ENCODE peak calls at places on chromosomes 7 and 10, in eight cellular contexts. J, F, R, Z, O, X, G and P are unnamed samples.

GRCh38 chr7:111499027-111499426 is 63.3 kb downstream of the IMMP2L start:
- DNase-seq in J (peak), F (peak), R (no peak), X (no peak), G (no peak), O (no peak), Z (peak), P (peak)

GRCh38 chr10:100824886-100825285 is 79.5 kb downstream of the PAX2 start:
- DNase-seq in O (no peak), J (no peak), X (no peak), Z (no peak), G (no peak), R (no peak), F (no peak), P (no peak)

GRCh38 chr10:92121686-92122492 is 169.0 kb downstream of the CPEB3 start:
- DNase-seq in F (no peak), O (no peak), G (no peak), X (no peak), J (no peak), R (no peak), Z (no peak), P (no peak)

GRCh38 chr10:7969623-7970022 is 84.9 kb upstream of the GATA3 start:
- DNase-seq in F (no peak), R (no peak), O (no peak), X (no peak), J (no peak), G (no peak), Z (no peak), P (no peak)

GRCh38 chr10:97889461-97890265 is 40.0 kb downstream of the GOLGA7B start:
- DNase-seq in Z (peak), R (no peak), J (peak), O (no peak), X (no peak), G (no peak), F (peak), P (peak)

GRCh38 chr7:137221467-137221866 is 122.1 kb downstream of the PTN start:
- DNase-seq in R (no peak), F (no peak), X (no peak), Z (no peak), J (no peak), O (no peak), G (no peak), P (no peak)

GRCh38 chr7:51067757-51068156 is 248.9 kb downstream of the COBL start:
- DNase-seq in R (peak), Z (peak), O (peak), X (peak), G (peak), F (peak), J (peak), P (peak)

GRCh38 chr7:26515462-26515861 is 223.8 kb downstream of the SNX10 start:
- DNase-seq in R (no peak), F (no peak), Z (peak), X (no peak), G (no peak), J (peak), O (peak), P (no peak)

GRCh38 chr7:123865517-123866117 is 20.6 kb downstream of the HYAL4 start:
- DNase-seq in G (peak), F (peak), X (peak), O (peak), Z (peak), R (peak), J (peak), P (peak)

GRCh38 chr10:70481105-70481504 is 2.5 kb downstream of the PALD1 start:
- DNase-seq in O (no peak), G (no peak), Z (no peak), F (no peak), J (no peak), R (no peak), X (no peak), P (no peak)

GRCh38 chr10:683448-684071 is 5.9 kb downstream of the DIP2C start:
- DNase-seq in X (no peak), J (peak), R (no peak), F (peak), O (no peak), Z (peak), G (no peak), P (peak)

GRCh38 chr10:132684164-132684891 is 101.6 kb downstream of the NKX6-2 start:
- DNase-seq in R (no peak), G (no peak), O (no peak), J (no peak), Z (peak), X (no peak), F (peak), P (peak)

GRCh38 chr10:11563936-11564335 is 47.5 kb downstream of the USP6NL start:
- DNase-seq in Z (no peak), O (no peak), X (no peak), G (no peak), J (no peak), R (no peak), F (peak), P (no peak)

GRCh38 chr7:95999481-95999880 is 227.1 kb downstream of the DYNC1I1 start:
- DNase-seq in X (no peak), R (no peak), J (no peak), O (no peak), G (no peak), F (peak), Z (no peak), P (no peak)

GRCh38 chr7:157590526-157590925 is 253.7 kb downstream of the DNAJB6 start:
- DNase-seq in O (no peak), G (no peak), X (no peak), J (no peak), Z (no peak), R (no peak), F (no peak), P (no peak)

GRCh38 chr10:132107211-132107946 is 41.6 kb downstream of the JAKMIP3 start:
- DNase-seq in G (no peak), J (no peak), R (no peak), Z (no peak), X (no peak), O (no peak), F (no peak), P (no peak)

DNA sequence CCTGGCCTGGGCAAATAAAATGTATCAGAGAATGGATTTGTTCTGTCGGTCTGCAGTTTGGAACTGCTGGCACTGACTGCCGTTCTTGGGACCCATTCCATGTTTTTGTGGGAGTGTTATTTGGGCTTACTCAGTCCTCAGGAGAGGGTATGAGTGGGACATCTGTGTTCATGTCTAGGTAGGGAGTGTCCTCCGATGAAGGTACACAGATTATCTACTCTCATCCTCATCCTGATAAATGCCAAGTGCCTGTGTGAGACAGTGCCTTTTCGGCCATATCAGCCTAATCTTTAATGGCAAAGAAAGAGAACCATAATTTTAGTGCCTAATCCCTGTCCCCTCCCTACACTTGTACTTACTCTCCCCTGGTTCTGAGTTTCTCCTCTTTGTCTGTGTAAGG is 409.4 kb downstream of the REEP3 start:
- DNase-seq in X (no peak), J (no peak), F (no peak), O (no peak), G (no peak), R (no peak), Z (no peak), P (no peak)
- H3K4me3 ChIP-seq in X (no peak), J (no peak), F (no peak), O (no peak), G (no peak), R (no peak), Z (no peak), P (no peak)

GRCh38 chr7:143300959-143301617 is 12.9 kb downstream of the CASP2 start:
- DNase-seq in G (no peak), Z (peak), F (no peak), X (no peak), J (no peak), R (no peak), O (no peak), P (peak)
- H3K4me3 ChIP-seq in G (no peak), Z (no peak), F (no peak), X (no peak), J (no peak), R (no peak), O (no peak), P (no peak)

DNA sequence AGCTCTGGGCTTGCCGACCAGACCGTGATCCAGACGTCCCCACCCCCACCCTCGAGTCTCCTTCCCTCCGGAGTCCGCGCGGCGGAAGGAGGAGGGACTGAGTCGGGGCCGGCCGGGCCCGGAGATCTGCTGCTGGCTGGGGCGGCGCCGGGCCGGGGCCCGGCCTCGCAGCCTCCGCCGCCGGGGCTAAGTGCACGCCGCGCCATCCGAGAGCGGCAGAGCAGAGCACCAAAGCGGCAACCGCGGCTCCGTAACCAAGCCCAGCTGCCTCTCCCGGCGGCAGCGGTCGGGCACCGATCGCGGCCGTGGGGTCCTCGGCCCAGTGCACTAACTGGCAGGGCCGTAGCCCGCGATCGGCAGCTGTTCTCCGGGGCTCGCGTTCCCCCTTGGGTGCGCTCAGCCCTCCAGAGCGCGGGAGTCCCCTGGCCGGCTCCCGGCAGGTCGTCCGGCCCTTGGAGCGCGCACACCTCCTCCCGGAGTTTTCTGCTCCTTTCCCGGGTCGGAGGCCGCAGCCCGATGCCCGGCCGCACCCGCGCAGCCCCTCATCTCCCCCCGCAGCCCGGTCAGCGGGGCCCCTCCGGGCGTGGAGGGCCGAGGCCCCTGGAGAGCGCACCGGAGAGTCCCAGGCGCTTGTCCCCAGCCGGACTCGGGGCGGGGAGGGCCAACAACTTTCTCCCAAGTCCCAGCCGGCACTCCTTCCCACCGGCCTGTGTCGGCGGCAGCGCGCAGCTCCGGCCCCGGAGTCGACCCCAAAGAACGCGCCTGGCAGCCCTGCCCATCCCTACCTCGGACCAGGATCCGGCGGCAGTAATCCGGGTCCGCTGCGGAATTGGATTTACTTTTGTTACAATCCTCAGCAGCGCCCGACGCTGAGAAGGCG is 799 bp downstream of the VAX1 start:
- DNase-seq in F (no peak), Z (no peak), R (no peak), O (no peak), J (no peak), X (no peak), G (no peak), P (no peak)
- H3K4me3 ChIP-seq in F (no peak), Z (no peak), R (no peak), O (peak), J (no peak), X (peak), G (no peak), P (peak)

GRCh38 chr7:2699289-2699620 is 11.3 kb downstream of the AMZ1 start:
- DNase-seq in X (no peak), G (no peak), R (no peak), Z (no peak), J (no peak), F (no peak), O (no peak), P (no peak)
- H3K4me3 ChIP-seq in X (no peak), G (peak), R (no peak), Z (no peak), J (no peak), F (no peak), O (no peak), P (no peak)

DNA sequence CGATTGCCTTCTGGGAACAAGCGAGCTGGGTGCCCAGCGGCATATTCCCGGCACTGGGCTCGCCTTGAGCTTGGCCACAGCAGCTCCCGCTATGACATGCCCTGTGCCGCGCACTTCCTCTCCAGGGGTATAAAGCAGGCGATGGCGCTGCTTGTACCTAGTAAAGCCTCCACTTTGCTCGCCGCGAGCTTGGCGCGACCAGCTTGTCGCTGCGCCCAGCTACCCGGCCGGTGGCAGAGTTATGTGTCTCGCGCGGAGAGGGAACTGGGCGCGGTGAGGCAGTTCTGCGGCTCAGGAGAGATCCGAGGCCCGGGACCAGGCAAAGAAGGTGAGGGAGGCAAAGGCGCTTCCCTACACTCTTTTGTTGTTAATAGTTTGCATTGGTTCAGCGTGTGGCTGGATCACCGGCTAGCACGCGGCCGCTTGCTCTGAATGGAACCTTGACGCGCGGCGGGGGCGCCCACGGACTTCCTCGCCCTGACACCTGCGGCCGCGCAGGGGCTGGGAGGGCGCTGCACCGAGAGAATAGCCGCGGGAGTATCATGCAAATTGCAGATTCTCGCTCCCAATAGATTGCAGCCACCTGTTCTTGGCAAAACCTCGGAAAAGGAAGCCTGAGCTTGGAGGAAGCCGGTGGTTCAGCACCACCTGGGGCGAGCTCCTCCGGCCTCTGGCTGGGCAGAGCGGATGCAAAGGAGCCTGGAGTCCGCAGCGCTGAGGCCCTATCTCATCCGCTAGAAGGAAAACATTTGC is 3.0 kb upstream of the BUB3 start:
- DNase-seq in O (no peak), Z (no peak), J (no peak), G (peak), R (no peak), X (no peak), F (no peak), P (peak)
- H3K4me3 ChIP-seq in O (no peak), Z (no peak), J (no peak), G (peak), R (no peak), X (peak), F (no peak), P (peak)

GRCh38 chr10:102396251-102396650 is 746 bp downstream of the NFKB2 start:
- DNase-seq in X (no peak), F (no peak), O (no peak), Z (no peak), J (no peak), R (no peak), G (no peak), P (no peak)

GRCh38 chr10:102398172-102399020 is 2.9 kb downstream of the NFKB2 start:
- DNase-seq in Z (no peak), X (no peak), O (no peak), G (no peak), R (no peak), J (no peak), F (no peak), P (no peak)

GRCh38 chr10:102396751-102397151 is 1.2 kb downstream of the NFKB2 start:
- DNase-seq in F (no peak), G (no peak), O (no peak), Z (no peak), J (no peak), X (no peak), R (no peak), P (no peak)

GRCh38 chr10:102395677-102396197 is at the start of gene NFKB2:
- DNase-seq in X (no peak), Z (no peak), G (no peak), R (no peak), O (no peak), F (peak), J (no peak), P (no peak)

DNA sequence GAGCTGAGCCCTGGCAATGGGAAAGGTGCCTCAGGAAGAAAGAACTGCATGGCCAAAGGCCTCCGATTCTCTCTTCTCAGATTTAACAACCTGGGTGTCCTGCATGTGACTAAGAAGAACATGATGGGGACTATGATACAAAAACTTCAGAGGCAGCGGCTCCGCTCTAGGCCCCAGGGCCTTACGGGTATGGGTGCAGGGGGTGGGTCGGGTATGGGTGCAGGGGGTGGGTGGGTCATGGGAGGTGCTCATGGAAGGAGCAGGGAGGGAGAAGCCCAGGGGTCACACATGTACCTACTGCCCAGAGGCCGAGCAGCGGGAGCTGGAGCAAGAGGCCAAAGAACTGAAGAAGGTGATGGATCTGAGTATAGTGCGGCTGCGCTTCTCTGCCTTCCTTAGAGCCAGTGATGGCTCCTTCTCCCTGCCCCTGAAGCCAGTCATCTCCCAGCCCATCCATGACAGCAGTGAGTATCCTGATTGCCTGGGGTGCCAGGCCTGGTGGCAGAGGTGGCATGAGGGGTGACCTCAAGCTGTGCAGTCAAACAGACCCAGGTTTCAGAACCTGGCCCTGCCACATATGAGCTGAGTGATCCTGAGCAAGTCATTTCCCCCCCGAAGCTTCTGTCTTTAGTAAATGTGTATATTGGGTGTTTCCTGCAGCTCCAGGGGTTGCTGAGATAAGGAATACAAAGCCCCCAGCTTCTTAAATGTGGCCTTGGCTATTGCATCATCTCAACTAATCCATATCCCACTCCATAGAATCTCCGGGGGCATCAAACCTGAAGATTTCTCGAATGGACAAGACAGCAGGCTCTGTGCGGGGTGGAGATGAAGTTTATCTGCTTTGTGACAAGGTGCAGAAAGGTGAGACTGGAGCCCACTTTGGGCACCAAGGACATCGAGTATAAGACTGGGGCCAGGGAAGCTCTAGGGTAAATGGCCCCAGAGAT is 2.0 kb downstream of the NFKB2 start:
- DNase-seq in O (no peak), J (no peak), F (no peak), X (no peak), R (no peak), Z (no peak), G (no peak), P (no peak)
- H3K4me3 ChIP-seq in O (no peak), J (no peak), F (no peak), X (no peak), R (no peak), Z (no peak), G (peak), P (no peak)

GRCh38 chr7:121372376-121373024 is 23.6 kb downstream of the FAM3C start:
- DNase-seq in X (no peak), O (no peak), G (peak), R (no peak), Z (no peak), J (no peak), F (peak), P (peak)
- H3K4me3 ChIP-seq in X (no peak), O (no peak), G (peak), R (no peak), Z (no peak), J (no peak), F (no peak), P (no peak)

GRCh38 chr10:88254091-88254490 is 329.0 kb downstream of the RNLS start:
- DNase-seq in F (peak), Z (peak), R (no peak), G (peak), X (no peak), J (peak), O (no peak), P (peak)

GRCh38 chr10:88249450-88249849 is 333.7 kb downstream of the RNLS start:
- DNase-seq in R (no peak), J (no peak), G (no peak), F (no peak), O (no peak), Z (no peak), X (no peak), P (no peak)

GRCh38 chr10:88256013-88256680 is 327.0 kb downstream of the RNLS start:
- DNase-seq in X (peak), O (no peak), J (no peak), R (no peak), F (peak), Z (peak), G (no peak), P (no peak)

GRCh38 chr10:88253120-88253519 is 330.0 kb downstream of the RNLS start:
- DNase-seq in J (no peak), X (no peak), Z (no peak), F (no peak), O (no peak), G (no peak), R (no peak), P (no peak)

DNA sequence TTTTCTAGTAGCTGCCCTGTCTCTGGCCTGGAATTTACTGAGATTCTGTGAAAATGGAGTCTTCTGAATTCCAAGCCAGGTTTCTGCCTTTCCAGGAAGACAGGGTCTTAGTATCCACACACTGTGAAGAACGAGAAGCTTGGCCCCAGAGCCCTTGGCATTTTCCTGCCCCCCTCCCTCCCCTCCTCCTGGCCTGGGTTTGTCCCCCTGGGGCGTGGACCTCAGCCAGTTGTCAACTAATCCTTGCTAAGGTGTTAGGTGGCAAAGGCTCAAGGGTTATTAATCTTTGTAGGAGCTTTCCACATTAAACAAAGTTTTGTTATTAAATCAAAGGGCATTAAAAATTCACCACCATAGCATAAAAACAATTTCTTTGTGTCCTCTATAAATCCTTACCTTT is 329.5 kb downstream of the RNLS start:
- DNase-seq in F (no peak), G (no peak), J (no peak), X (no peak), O (no peak), Z (no peak), R (no peak), P (no peak)
- H3K4me3 ChIP-seq in F (no peak), G (no peak), J (no peak), X (no peak), O (no peak), Z (no peak), R (no peak), P (no peak)

GRCh38 chr10:125156739-125157472 is 3.5 kb downstream of the CTBP2 start:
- DNase-seq in R (peak), J (no peak), O (no peak), Z (no peak), G (no peak), F (no peak), X (no peak), P (no peak)
- H3K4me3 ChIP-seq in R (peak), J (no peak), O (peak), Z (peak), G (no peak), F (no peak), X (peak), P (no peak)

GRCh38 chr10:59708816-59709471 is 706 bp downstream of the SLC16A9 start:
- DNase-seq in Z (no peak), R (peak), F (no peak), O (peak), J (no peak), G (peak), X (peak), P (peak)

GRCh38 chr10:59702347-59702746 is 7.3 kb downstream of the SLC16A9 start:
- DNase-seq in F (no peak), J (no peak), G (peak), O (peak), Z (no peak), X (no peak), R (no peak), P (no peak)

GRCh38 chr10:59700709-59701108 is 8.9 kb downstream of the SLC16A9 start:
- DNase-seq in O (no peak), G (no peak), F (no peak), J (no peak), X (no peak), Z (no peak), R (peak), P (no peak)

GRCh38 chr10:59706851-59707797 is 2.5 kb downstream of the SLC16A9 start:
- DNase-seq in G (no peak), X (no peak), Z (no peak), F (no peak), R (no peak), J (no peak), O (no peak), P (no peak)

GRCh38 chr10:59704644-59705043 is 5.0 kb downstream of the SLC16A9 start:
- DNase-seq in R (no peak), Z (no peak), J (no peak), G (no peak), X (no peak), F (no peak), O (no peak), P (no peak)
- H3K4me3 ChIP-seq in R (no peak), Z (no peak), J (no peak), G (no peak), X (no peak), F (no peak), O (no peak), P (no peak)